ENCODE peak calls at places on chromosomes 6 and 20, in six cellular contexts. D is GM12878, Z is HepG2, X is K562, K is H1, A is GM12891. V is an unnamed sample.

GRCh38 chr6:116229287-116229913 is 24.5 kb downstream of the TSPYL4 start:
- DNase-seq in D (no peak), A (no peak), Z (no peak), X (peak), K (peak), V (no peak)

GRCh38 chr6:153001767-153002612 is 519 bp downstream of the MTRF1L start:
- DNase-seq in A (no peak), K (no peak), D (no peak), Z (peak), X (peak), V (no peak)

GRCh38 chr20:50191065-50191565 is 485 bp downstream of the CEBPB start:
- DNase-seq in D (no peak), X (peak), K (peak), A (no peak), Z (no peak), V (no peak)

GRCh38 chr20:38894091-38894847 is 31.9 kb upstream of the FAM83D start:
- DNase-seq in Z (no peak), X (peak), A (no peak), K (no peak), D (no peak), V (no peak)

GRCh38 chr20:37911838-37912273 is 8.9 kb downstream of the VSTM2L start:
- DNase-seq in D (no peak), Z (no peak), X (peak), A (no peak), K (peak), V (peak)

GRCh38 chr6:1890071-1890470 is 280.4 kb downstream of the FOXC1 start:
- DNase-seq in D (no peak), A (no peak), X (no peak), K (no peak), Z (no peak), V (no peak)

GRCh38 chr6:1035419-1035818 is 276.5 kb upstream of the FOXQ1 start:
- DNase-seq in D (no peak), K (no peak), X (no peak), Z (no peak), A (no peak), V (no peak)

GRCh38 chr6:45445749-45446454 is 68.2 kb upstream of the SUPT3H start:
- DNase-seq in A (no peak), Z (peak), X (peak), K (no peak), D (no peak), V (no peak)

GRCh38 chr20:38125157-38126056 is 39.7 kb downstream of the TGM2 start:
- DNase-seq in D (no peak), Z (peak), X (no peak), K (peak), A (no peak), V (no peak)

GRCh38 chr6:33424855-33425667 is 5.2 kb downstream of the SYNGAP1 start:
- DNase-seq in K (peak), Z (no peak), X (peak), A (no peak), D (no peak), V (no peak)

GRCh38 chr6:107816818-107817217 is 7.3 kb downstream of the SCML4 start:
- DNase-seq in Z (peak), K (peak), D (no peak), X (no peak), A (no peak), V (no peak)

GRCh38 chr6:136921936-136922679 is at the start of gene SLC35D3:
- DNase-seq in D (no peak), A (peak), X (no peak), K (peak), Z (no peak), V (peak)

GRCh38 chr20:32204485-32205115 is 2.9 kb downstream of the PLAGL2 start:
- DNase-seq in D (no peak), Z (no peak), A (no peak), X (no peak), K (no peak), V (no peak)

GRCh38 chr6:52697903-52698302 is 27.0 kb downstream of the TMEM14A start:
- DNase-seq in Z (no peak), K (no peak), X (peak), A (no peak), D (no peak), V (no peak)

GRCh38 chr20:1430004-1430451 is 36.6 kb downstream of the NSFL1C start:
- DNase-seq in A (no peak), K (no peak), X (no peak), Z (no peak), D (no peak), V (no peak)

GRCh38 chr20:51446656-51447055 is 95.9 kb downstream of the NFATC2 start:
- DNase-seq in Z (peak), K (no peak), X (peak), D (no peak), A (no peak), V (no peak)

GRCh38 chr20:45911486-45912343 is at the start of gene PLTP:
- DNase-seq in D (no peak), X (peak), A (no peak), Z (no peak), K (peak), V (no peak)

GRCh38 chr6:121881974-121882667 is 446.7 kb downstream of the GJA1 start:
- DNase-seq in K (no peak), Z (no peak), D (no peak), X (no peak), A (no peak), V (no peak)

GRCh38 chr6:38113810-38114577 is 294.5 kb downstream of the ZFAND3 start:
- DNase-seq in Z (no peak), K (no peak), X (no peak), A (no peak), D (no peak), V (no peak)

GRCh38 chr6:148866657-148867268 is 119.9 kb downstream of the UST start:
- DNase-seq in X (no peak), Z (no peak), A (peak), D (peak), K (no peak), V (peak)

GRCh38 chr6:139764498-139764986 is 390.1 kb upstream of the CITED2 start:
- DNase-seq in Z (peak), D (peak), K (no peak), A (no peak), X (peak), V (no peak)

GRCh38 chr6:109491207-109491938 is 8.4 kb upstream of the ZBTB24 start:
- DNase-seq in K (no peak), X (peak), A (no peak), Z (no peak), D (no peak), V (no peak)

GRCh38 chr6:3569817-3570216 is 113.0 kb upstream of the SLC22A23 start:
- DNase-seq in Z (no peak), K (no peak), D (no peak), A (no peak), X (no peak), V (no peak)

GRCh38 chr6:162371133-162371532 is 356.4 kb downstream of the PRKN start:
- DNase-seq in A (no peak), Z (no peak), D (no peak), K (no peak), X (no peak), V (no peak)

DNA sequence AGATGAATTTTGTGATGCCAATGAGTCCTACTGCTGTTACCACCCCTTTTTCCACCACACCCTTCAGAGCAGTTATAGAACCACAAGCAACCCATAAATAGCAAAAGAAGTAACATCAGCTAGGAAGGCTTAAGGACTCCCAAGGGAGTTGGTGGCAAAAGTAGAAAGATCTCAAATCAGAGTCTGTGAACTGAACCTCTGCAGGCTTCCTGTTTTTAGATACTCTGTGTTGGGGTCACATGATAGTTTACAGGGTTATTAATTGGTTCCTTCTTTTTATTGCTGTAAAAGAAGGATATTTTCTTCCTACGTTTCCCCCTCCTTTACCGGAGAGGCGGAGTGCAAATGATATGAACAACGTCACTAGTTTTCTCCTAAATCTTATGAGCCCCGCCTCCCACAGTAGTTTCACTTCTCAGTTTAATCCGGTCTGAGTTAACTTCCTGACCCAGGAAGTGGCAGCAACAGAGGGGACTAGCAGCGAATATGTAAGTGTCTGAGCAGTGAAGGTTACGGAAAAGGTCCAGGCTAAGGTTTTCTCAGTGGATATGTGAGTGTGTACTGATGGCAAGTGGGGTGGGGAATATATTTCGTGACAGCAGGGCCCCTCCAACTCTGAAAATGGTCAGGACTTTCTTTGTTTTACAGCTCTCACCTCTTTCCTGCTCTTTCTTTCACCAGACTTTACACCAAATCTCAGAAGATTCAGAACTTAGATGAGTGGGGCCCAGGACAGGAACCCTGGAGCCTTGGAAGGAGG is at the start of gene TRIM38:
- DNase-seq in Z (peak), A (peak), K (no peak), D (peak), X (peak), V (peak)
- TF ChIP-seq POLR2A in Z (peak), A (peak), K (no peak), D (peak), X (peak), V (peak)

DNA sequence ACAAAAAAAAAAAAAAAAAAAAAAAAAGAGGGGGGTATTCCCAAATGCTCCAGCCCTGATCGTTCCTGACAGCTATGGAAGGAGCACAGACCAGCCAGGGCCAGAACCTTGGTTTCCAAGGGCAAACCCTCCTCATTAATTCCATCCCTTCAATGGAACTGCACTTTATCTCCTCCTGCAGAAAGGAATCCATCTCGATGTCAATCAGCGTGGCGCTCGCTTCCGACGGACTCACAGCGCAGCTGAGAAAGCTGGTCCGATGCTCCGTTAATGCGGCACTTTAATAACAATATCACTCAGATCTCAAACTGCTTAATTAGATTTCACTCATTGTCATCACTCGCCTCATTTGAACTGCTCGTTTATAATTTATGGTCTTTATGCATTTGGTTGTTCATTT is 152.9 kb downstream of the ANKRD60 start:
- DNase-seq in A (no peak), D (no peak), K (peak), Z (no peak), X (no peak), V (no peak)
- TF ChIP-seq TAF1 in A (no peak), D (no peak), K (no peak), Z (no peak), X (no peak), V (no peak)

DNA sequence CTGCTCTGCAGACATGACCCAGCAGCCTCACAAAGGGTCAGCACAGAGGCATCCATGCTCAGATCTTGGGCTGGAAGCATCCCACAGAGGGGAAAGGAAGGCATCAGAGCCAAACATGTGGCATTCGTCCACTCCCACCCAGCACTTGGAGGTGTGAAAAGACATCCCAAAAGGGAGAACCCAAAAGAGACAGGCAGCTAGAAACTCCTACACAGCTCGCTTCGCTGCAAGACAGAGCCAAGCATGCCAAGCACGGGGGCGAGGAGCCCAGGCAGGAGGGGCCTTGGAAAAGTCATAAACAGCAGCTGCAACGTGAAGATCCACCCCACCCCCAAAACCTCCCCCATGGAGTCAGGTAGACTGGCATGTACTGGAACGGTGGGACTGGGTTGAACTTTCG is 183.5 kb downstream of the UNC5CL start:
- DNase-seq in D (no peak), A (no peak), Z (no peak), K (no peak), X (no peak), V (no peak)
- TF ChIP-seq POLR2A in D (no peak), A (no peak), Z (no peak), K (no peak), X (no peak), V (no peak)

GRCh38 chr6:29995346-29995777 is 53.0 kb downstream of the HLA-A start:
- DNase-seq in K (no peak), X (no peak), Z (no peak), A (no peak), D (no peak), V (no peak)
- TF ChIP-seq TAF1 in K (no peak), X (no peak), Z (no peak), A (no peak), D (no peak), V (no peak)

DNA sequence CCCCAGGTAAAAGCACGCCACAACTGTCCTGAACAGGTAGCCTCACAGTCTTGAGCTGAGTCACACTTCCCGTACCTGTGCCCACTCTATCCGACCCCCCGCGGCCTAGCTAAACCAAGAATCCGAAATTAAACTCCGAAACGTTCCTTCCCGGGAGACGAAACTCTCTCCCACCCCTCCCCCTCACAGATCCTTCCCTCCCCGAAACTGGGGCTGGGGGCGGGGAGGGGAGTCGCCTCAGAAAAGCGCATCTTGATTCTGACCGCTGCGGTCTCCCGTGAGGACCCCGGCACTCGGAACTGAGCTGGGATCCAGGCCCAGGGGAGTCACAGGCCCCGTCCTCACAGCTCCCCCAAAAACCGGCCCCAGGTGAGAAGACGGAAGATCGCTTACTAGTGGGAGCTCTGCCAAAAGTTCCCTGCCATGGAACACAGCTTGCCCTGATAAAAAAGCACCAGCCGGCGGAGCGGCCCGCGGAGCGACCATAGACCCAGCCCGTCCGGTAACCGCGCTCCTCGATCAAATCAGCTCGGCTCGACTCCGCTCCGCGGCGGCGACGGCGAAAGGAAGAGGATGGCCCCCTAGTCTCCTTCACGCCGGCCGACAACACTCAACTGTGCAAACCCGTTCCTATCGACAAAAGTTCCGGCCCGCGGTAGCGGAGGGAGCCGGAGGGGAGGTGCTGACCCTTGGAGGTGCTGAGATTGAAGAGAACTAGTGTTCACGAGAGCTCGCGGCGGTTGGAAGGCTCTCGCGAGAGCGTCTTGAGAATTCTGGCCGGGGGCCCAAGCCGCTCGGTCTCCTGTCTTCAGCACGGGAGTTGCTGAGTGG is at the start of gene CCNC:
- DNase-seq in K (peak), X (peak), Z (peak), D (peak), A (peak), V (peak)
- TF ChIP-seq POLR2A in K (peak), X (peak), Z (peak), D (peak), A (peak), V (peak)

GRCh38 chr6:75368151-75368779 is 83.7 kb upstream of the TMEM30A start:
- DNase-seq in A (no peak), K (peak), Z (peak), D (no peak), X (peak), V (no peak)
- TF ChIP-seq TAF1 in A (no peak), K (no peak), Z (no peak), D (no peak), X (no peak), V (no peak)

GRCh38 chr6:27141472-27142015 is 106.0 kb upstream of the PRSS16 start:
- DNase-seq in K (no peak), A (no peak), Z (no peak), D (no peak), X (peak), V (no peak)

GRCh38 chr6:27138837-27139752 is 108.4 kb upstream of the PRSS16 start:
- DNase-seq in A (no peak), K (peak), D (peak), Z (no peak), X (peak), V (no peak)

GRCh38 chr6:27141013-27141412 is 106.5 kb upstream of the PRSS16 start:
- DNase-seq in K (no peak), D (no peak), A (no peak), X (no peak), Z (no peak), V (no peak)

GRCh38 chr6:27138398-27138797 is 109.1 kb upstream of the PRSS16 start:
- DNase-seq in Z (no peak), D (no peak), A (no peak), X (peak), K (no peak), V (no peak)

GRCh38 chr6:27139753-27140522 is 107.6 kb upstream of the PRSS16 start:
- DNase-seq in Z (no peak), A (no peak), D (no peak), X (peak), K (peak), V (no peak)
- TF ChIP-seq POLR2A in Z (no peak), A (peak), D (no peak), X (peak), K (peak), V (peak)

V was measured in GM12892.